ENCODE peak calls at places on chromosomes 4 and X, in seven cellular contexts. H is heart right ventricle, W is transverse colon, K is cardiac muscle cell, Z is right atrium auricular region, A is SK-N-SH, V is stomach. M is an unnamed sample. For H3K4me1, the result is how much of the 10 kb centered on the place peaks cover.

GRCh38 chrX:134846042-134846441 is 144.7 kb upstream of the SMIM10 start:
- DNase-seq in W (no peak), V (no peak), Z (no peak), K (no peak), H (no peak), A (no peak), M (no peak)

GRCh38 chr4:117971406-117971805 is 62.9 kb upstream of the NDST3 start:
- DNase-seq in V (no peak), H (no peak), Z (no peak), A (no peak), W (no peak), K (no peak), M (no peak)

GRCh38 chrX:22041931-22042530 is 9.9 kb downstream of the PHEX start:
- DNase-seq in H (no peak), W (no peak), Z (no peak), K (no peak), V (no peak), A (no peak), M (no peak)

GRCh38 chr4:45063166-45063565 is 336.8 kb upstream of the GNPDA2 start:
- DNase-seq in Z (no peak), W (no peak), H (no peak), A (no peak), K (no peak), V (no peak), M (no peak)

GRCh38 chrX:104195489-104196084 is 29.3 kb downstream of the FAM199X start:
- DNase-seq in W (no peak), K (peak), H (no peak), A (peak), Z (no peak), V (no peak), M (peak)

GRCh38 chrX:23341452-23341851 is 6.8 kb downstream of the PTCHD1 start:
- DNase-seq in W (no peak), Z (no peak), V (no peak), A (no peak), K (peak), H (no peak), M (no peak)

GRCh38 chrX:100745806-100746537 is 14.1 kb upstream of the SYTL4 start:
- DNase-seq in W (peak), A (no peak), V (no peak), Z (no peak), K (no peak), H (no peak), M (no peak)

GRCh38 chrX:49053223-49054072 is 5.4 kb upstream of the CCDC120 start:
- DNase-seq in W (peak), H (peak), V (peak), A (peak), K (peak), Z (no peak), M (peak)

GRCh38 chrX:40207626-40208025 is 109.9 kb upstream of the BCOR start:
- DNase-seq in W (no peak), H (no peak), A (no peak), K (no peak), Z (no peak), V (no peak), M (no peak)

GRCh38 chr4:54093609-54094240 is 6.2 kb upstream of the GSX2 start:
- DNase-seq in A (no peak), Z (no peak), W (no peak), K (no peak), H (no peak), V (no peak), M (no peak)

GRCh38 chr4:119510750-119511149 is 117.9 kb downstream of the PDE5A start:
- DNase-seq in V (no peak), Z (no peak), W (no peak), H (no peak), A (no peak), K (no peak), M (no peak)

GRCh38 chr4:57426779-57427395 is 316.7 kb upstream of the IGFBP7 start:
- DNase-seq in K (peak), Z (no peak), V (peak), W (peak), H (peak), A (peak), M (peak)

GRCh38 chr4:5084911-5085475 is 33.7 kb downstream of the STK32B start:
- DNase-seq in H (no peak), A (no peak), K (no peak), Z (no peak), W (no peak), V (no peak), M (no peak)

GRCh38 chrX:47217121-47217851 is 1.2 kb upstream of the CDK16 start:
- DNase-seq in W (no peak), Z (no peak), A (peak), V (no peak), K (no peak), H (no peak), M (no peak)

GRCh38 chr4:122793811-122794210 is 32.8 kb upstream of the FGF2 start:
- DNase-seq in Z (no peak), A (no peak), K (no peak), W (no peak), H (no peak), V (no peak), M (no peak)

GRCh38 chr4:75736862-75737261 is 12.5 kb downstream of the USO1 start:
- DNase-seq in A (no peak), V (no peak), K (no peak), Z (no peak), H (no peak), W (no peak), M (no peak)

GRCh38 chr4:46975144-46975543 is 18.2 kb downstream of the GABRA4 start:
- DNase-seq in K (no peak), V (no peak), W (no peak), A (no peak), H (no peak), Z (no peak), M (no peak)

GRCh38 chr4:46975841-46976551 is 17.4 kb downstream of the GABRA4 start:
- DNase-seq in Z (no peak), A (no peak), W (no peak), K (no peak), V (no peak), H (no peak), M (no peak)

GRCh38 chr4:46979283-46979682 is 14.1 kb downstream of the GABRA4 start:
- DNase-seq in K (no peak), V (no peak), W (no peak), H (no peak), A (no peak), Z (no peak), M (no peak)

DNA sequence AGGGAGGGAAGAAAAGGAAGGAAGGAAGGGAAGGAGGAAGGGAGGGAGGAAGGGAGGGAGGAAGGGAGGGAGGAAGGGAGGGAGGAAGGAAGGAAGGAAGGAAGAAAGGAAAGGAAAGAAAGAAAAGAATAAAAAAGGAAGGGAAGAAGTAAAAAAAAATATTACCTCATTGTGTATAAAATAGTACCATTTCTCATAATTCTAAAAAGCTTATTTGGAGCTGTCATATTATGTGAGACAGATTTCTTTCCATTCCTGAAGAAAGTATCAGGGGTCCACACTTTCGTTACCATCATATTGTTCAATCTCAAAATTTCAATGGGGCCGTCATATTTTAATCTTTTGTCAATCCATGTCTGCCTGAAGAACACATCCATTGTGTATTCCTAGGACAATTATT is 16.1 kb downstream of the GABRA4 start:
- DNase-seq in Z (no peak), V (no peak), A (no peak), H (no peak), K (no peak), W (no peak), M (no peak)
- H3K4me3 ChIP-seq in Z (no peak), V (no peak), A (no peak), H (no peak), K (no peak), W (no peak), M (no peak)

GRCh38 chr4:41396214-41396613 is 139.5 kb downstream of the UCHL1 start:
- DNase-seq in H (no peak), Z (no peak), A (no peak), K (no peak), W (no peak), V (no peak), M (no peak)
- H3K4me1 ChIP-seq in H (half or more), Z (under half), A (under half), K (under half), W (under half), V (under half), M (under half)

GRCh38 chrX:55579115-55579514 is 44.1 kb upstream of the FOXR2 start:
- DNase-seq in A (no peak), Z (no peak), W (no peak), H (no peak), K (no peak), V (no peak), M (no peak)
- TF ChIP-seq CTCF in A (no peak), Z (no peak), W (no peak), H (no peak), K (no peak), V (no peak), M (no peak)

GRCh38 chrX:102784550-102784949 is 64.0 kb downstream of the GPRASP3 start:
- DNase-seq in A (no peak), V (no peak), K (no peak), H (no peak), W (no peak), Z (no peak), M (no peak)

DNA sequence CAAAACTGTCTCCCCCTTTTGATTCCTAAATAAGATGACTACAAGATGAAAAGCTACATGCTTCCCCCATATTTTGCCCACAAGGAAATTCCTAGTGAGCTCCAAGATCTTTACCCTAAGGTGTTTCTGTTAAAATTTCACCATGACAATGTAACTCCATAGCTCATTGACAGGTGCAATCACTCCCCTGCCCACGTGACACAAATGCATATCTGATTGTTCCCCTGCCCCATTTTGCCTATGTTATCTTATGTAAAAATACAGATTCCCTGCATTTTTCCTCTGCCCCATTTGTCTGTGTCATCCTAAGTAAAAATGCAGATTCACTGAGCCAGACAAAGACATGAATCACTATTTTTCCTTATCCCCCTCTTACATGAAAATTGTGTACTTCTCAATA is 66.7 kb downstream of the GPRASP3 start:
- DNase-seq in W (no peak), V (no peak), K (no peak), H (no peak), Z (no peak), A (no peak), M (no peak)
- H3K4me3 ChIP-seq in W (no peak), V (no peak), K (no peak), H (no peak), Z (no peak), A (no peak), M (no peak)

DNA sequence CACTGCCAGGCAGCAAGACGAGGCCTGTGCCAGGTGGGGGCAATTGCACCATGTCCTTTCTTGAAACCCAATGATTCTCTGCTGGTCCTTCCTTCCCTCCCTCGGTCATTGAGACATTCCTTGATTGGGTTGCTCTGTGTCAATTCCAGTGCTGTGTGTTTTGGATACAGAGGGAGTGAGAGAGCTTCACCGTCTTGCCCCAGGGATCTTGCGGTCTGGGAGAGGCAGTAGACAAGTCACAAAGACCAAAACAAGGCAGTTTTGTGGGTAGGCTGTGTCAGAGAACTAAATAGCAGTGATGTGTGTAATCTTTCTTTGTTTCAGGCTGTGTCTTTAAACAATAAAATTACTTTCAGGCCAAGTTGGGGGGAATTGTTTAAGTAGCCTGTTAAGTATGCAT is 38.8 kb upstream of the TADA2B start:
- DNase-seq in V (no peak), Z (no peak), W (no peak), A (no peak), H (no peak), K (no peak), M (no peak)
- H3K4me1 ChIP-seq in V (under half), Z (under half), W (under half), A (under half), H (under half), K (under half), M (under half)

GRCh38 chrX:52213276-52213675 is 28.6 kb downstream of the MAGED4 start:
- DNase-seq in W (no peak), K (no peak), V (no peak), Z (no peak), A (no peak), H (no peak), M (no peak)

GRCh38 chrX:52220936-52221335 is 36.2 kb downstream of the MAGED4 start:
- DNase-seq in W (no peak), H (no peak), A (no peak), V (no peak), K (no peak), Z (no peak), M (no peak)

GRCh38 chrX:52216541-52216940 is 31.9 kb downstream of the MAGED4 start:
- DNase-seq in Z (no peak), V (no peak), W (no peak), A (no peak), H (no peak), K (no peak), M (no peak)

DNA sequence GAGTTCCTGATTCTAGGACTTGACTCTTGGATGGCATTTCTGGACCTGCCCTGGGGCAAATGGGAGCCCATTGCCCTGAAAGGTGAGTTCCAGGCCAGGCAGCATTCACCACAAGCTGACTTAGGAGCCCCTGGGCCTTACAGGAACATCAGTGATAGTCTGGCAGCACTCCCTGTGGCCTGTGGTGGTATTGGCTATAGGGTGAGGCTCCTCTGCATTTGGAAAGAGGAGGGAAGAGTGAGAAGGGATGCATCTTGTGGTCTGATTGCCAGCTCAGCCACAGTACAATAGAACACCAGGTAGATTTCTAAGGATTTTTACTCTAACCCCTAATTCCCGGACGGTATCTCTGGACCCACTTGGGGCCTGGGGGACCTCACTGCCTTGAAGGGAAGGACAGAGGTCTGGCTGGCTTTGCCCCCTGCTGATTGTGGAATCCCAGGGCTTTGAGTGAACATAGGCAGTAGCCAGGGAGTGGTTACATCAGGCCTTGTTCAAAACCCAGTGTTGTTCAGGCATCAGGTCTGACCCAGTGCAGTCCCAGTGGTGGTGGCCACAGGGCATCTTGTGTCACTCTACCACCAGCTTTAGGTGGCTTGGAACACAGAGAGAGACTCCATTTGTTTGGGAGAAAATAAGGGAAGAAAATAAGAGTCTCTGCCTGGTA is 32.9 kb downstream of the MAGED4 start:
- DNase-seq in Z (no peak), V (no peak), W (no peak), H (no peak), K (peak), A (no peak), M (no peak)
- TF ChIP-seq CTCF in Z (no peak), V (no peak), W (no peak), H (no peak), K (no peak), A (peak), M (no peak)

GRCh38 chr4:74096265-74096980 is 2.6 kb downstream of the CXCL2 start:
- DNase-seq in Z (no peak), V (peak), H (no peak), A (no peak), W (no peak), K (no peak), M (no peak)
- H3K4me3 ChIP-seq in Z (no peak), V (no peak), H (no peak), A (no peak), W (no peak), K (no peak), M (no peak)